ENCODE peak calls at places on chromosomes 5 and 9, in five cellular contexts. G, O, M, L and C are unnamed samples. For H3K4me1, the result is how much of the 10 kb centered on the place peaks cover.

GRCh38 chr5:171750316-171750788 is 35.3 kb upstream of the SMIM23 start:
- DNase-seq in G (peak), O (peak), M (no peak), L (peak), C (peak)

GRCh38 chr9:135006911-135007570 is 80.4 kb upstream of the OLFM1 start:
- DNase-seq in G (no peak), O (no peak), M (no peak), L (no peak), C (no peak)

GRCh38 chr9:137448569-137448962 is 7.4 kb upstream of the ENTPD8 start:
- DNase-seq in G (no peak), O (no peak), M (no peak), L (peak), C (no peak)

GRCh38 chr5:180802325-180803180 is at the start of gene MGAT1:
- DNase-seq in G (peak), O (peak), M (peak), L (peak), C (peak)

GRCh38 chr9:73782166-73782565 is 630.5 kb downstream of the ANXA1 start:
- DNase-seq in G (no peak), O (no peak), M (no peak), L (no peak), C (no peak)

GRCh38 chr5:35954175-35954574 is 15.8 kb upstream of the CAPSL start:
- DNase-seq in G (no peak), O (no peak), M (no peak), L (no peak), C (no peak)

GRCh38 chr9:117189121-117189520 is 225.7 kb downstream of the ASTN2 start:
- DNase-seq in G (no peak), O (no peak), M (no peak), L (no peak), C (no peak)

GRCh38 chr5:118705931-118706330 is 282.4 kb downstream of the DTWD2 start:
- DNase-seq in G (no peak), O (no peak), M (no peak), L (no peak), C (no peak)

GRCh38 chr5:146173597-146173996 is 8.9 kb downstream of the LARS1 start:
- DNase-seq in G (no peak), O (no peak), M (no peak), L (no peak), C (no peak)

GRCh38 chr9:128771745-128772519 is at the start of gene ZER1:
- DNase-seq in G (peak), O (peak), M (peak), L (peak), C (peak)

GRCh38 chr9:14530301-14530700 is 162.9 kb downstream of the ZDHHC21 start:
- DNase-seq in G (no peak), O (no peak), M (no peak), L (no peak), C (no peak)

GRCh38 chr9:8779478-8779877 is 979.9 kb upstream of the DMAC1 start:
- DNase-seq in G (no peak), O (no peak), M (no peak), L (no peak), C (no peak)

GRCh38 chr5:90558344-90559192 is at the start of gene ADGRV1:
- DNase-seq in G (no peak), O (peak), M (peak), L (no peak), C (peak)

GRCh38 chr9:107810493-107810931 is 320.9 kb upstream of the KLF4 start:
- DNase-seq in G (no peak), O (no peak), M (no peak), L (no peak), C (no peak)

GRCh38 chr9:20446248-20446647 is 176.1 kb downstream of the MLLT3 start:
- DNase-seq in G (no peak), O (no peak), M (no peak), L (no peak), C (no peak)

GRCh38 chr9:133403766-133404439 is 13.9 kb downstream of the REXO4 start:
- DNase-seq in G (no peak), O (no peak), M (no peak), L (no peak), C (no peak)

GRCh38 chr5:151200913-151201445 is 22.9 kb downstream of the CCDC69 start:
- DNase-seq in G (no peak), O (no peak), M (peak), L (no peak), C (no peak)

GRCh38 chr5:24026288-24026687 is 518.9 kb downstream of the PRDM9 start:
- DNase-seq in G (no peak), O (no peak), M (no peak), L (no peak), C (no peak)

GRCh38 chr5:43273552-43273951 is 39.7 kb downstream of the HMGCS1 start:
- DNase-seq in G (no peak), O (no peak), M (no peak), L (no peak), C (no peak)

GRCh38 chr9:25658587-25658986 is 19.7 kb downstream of the TUSC1 start:
- DNase-seq in G (no peak), O (no peak), M (no peak), L (no peak), C (no peak)

GRCh38 chr5:61599370-61600140 is 267.5 kb downstream of the ZSWIM6 start:
- DNase-seq in G (no peak), O (no peak), M (no peak), L (no peak), C (no peak)

GRCh38 chr5:135423158-135423925 is 23.8 kb downstream of the DCANP1 start:
- DNase-seq in G (no peak), O (no peak), M (no peak), L (no peak), C (no peak)

GRCh38 chr5:104904561-104904960 is 1342.0 kb upstream of the NUDT12 start:
- DNase-seq in G (no peak), O (no peak), M (no peak), L (no peak), C (no peak)

GRCh38 chr5:10288600-10289213 is 19.0 kb downstream of the CMBL start:
- DNase-seq in G (peak), O (peak), M (peak), L (no peak), C (no peak)

GRCh38 chr9:32463500-32463899 is 62.5 kb downstream of the RIGI start:
- DNase-seq in G (no peak), O (no peak), M (no peak), L (no peak), C (no peak)

GRCh38 chr9:130451004-130451390 is 6.2 kb downstream of the ASS1 start:
- DNase-seq in G (peak), O (peak), M (no peak), L (no peak), C (no peak)

DNA sequence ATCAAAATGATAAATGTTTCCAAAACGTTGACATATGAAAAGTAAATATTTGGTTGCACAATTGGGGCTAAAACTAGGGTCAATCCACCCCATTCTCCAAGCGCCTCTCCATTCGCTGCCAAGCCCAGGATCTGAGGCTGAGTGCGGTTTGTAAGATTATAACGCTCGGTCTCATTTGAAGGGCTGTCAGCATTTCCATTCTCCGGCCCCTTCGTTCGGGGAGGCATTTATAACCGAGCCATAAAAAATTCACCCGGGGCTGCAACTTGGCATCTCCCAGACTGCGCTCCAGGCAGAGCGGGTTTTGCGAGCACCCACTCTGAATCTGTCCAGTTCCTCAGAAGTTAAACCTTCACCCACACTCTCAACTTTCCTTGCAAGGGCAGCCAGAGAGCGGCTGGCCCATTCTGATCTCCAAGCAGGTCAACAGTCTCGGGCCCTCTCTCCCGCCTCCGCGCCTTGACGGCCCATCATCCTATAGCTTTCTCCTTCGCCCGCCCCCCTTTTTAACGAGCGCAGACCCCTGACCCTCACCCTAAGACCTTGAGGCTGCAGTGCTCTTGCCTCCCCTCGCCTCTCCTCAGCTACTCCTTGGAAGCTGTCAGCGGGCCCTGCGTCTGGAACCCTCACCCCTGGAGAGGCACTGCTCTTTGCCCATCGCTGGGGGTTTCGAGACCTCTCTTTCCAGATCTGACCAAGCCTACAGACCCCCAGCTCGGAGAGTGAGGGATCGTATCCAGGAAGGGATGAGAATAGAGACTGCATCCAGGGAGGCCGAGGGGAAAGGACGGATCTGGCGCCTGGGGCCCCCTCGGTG is 1.1 kb downstream of the SLIT3 start:
- DNase-seq in G (no peak), O (no peak), M (no peak), L (no peak), C (no peak)
- H3K4me1 ChIP-seq in G (under half), O (under half), M (under half), L (under half), C (under half)

DNA sequence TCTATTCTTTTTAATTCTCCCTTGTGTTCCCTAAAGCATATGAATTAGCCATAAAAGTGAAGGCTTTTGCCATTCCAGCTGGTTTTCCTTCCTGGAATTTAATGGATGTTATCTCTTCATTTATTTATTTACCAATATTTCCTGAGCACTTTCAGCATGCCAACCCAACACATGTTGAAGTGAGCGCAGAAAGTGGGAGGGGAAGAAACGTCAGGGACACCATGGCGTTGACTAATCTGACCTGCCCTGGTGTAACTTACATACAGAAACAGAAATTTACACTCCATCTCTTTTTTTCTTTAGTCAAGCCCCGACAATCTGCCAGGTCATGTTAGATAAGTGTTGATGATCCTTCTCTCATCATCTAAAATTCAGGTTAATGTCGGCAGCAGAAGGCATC is 247.5 kb downstream of the PCSK5 start:
- DNase-seq in G (no peak), O (no peak), M (no peak), L (no peak), C (no peak)
- H3K4me1 ChIP-seq in G (under half), O (under half), M (under half), L (under half), C (under half)

DNA sequence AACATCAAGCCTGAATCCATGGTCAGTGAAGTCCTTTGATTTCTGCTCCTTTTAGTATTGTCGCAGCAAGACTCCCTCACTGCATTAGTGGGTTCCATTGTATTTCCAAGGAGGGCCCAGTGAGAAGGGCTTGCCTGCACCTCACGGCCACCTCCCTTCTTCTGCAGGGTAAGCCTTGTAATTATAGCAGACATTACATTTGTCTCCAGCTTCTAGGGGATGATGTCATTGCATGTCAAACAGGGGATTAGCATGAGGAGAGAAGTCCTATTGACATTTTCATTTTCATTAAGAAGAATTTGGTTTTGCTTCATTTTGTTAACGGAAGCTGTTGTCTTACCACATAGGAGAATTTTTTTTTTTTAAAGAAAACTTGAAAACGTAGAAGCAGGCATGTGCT is 27.0 kb downstream of the MAP1B start:
- DNase-seq in G (no peak), O (no peak), M (no peak), L (no peak), C (no peak)
- H3K4me1 ChIP-seq in G (under half), O (half or more), M (under half), L (under half), C (under half)

DNA sequence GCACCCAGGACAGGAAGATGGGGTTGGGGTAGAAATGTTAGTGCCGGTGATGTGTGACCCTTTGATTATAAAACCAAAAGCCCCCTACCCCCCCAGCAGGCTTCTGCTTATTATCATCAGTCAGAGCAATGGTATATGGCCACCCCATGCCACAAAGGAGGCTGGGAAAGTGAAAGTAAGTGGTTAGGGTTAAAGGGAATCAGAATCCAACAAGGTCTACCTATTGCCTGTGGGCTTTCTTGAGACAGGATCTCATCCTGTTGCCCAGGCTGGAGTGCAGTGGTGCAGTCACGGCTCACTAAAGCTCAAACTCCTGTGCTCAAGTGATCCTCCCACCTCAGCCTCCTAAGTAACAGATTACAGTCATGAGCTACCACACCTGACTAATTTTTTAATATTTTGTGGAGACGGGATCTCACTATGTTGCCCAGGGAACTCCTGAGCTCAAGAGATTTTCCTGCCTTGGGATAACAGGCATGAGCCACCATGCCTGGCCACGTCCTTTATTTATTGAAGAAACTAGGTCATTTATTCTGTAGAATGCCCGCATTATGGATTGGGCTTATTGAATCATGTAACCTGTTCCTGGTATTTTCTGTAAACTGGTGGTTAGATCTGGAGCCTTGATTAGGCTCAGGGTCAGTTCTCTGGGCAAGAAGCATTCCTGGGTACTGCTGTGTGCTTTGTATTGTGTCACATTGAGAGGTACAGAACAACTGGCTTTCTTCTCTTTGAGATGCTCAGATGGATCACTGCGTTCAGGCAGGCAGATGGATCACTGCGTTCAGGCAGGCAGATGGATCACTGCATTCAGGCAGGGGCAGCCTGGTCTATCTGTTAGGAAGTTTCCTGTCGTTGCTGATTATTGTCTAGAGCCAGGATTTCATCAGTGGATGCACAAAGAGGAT is 41.6 kb downstream of the ERGIC1 start:
- DNase-seq in G (no peak), O (no peak), M (no peak), L (no peak), C (no peak)
- H3K4me1 ChIP-seq in G (half or more), O (half or more), M (half or more), L (under half), C (under half)